ENCODE peak calls at places on chromosomes 12 and 14, in five cellular contexts. One of them, this sample, is unnamed.

GRCh38 chr12:104740668-104741067 is 217.4 kb downstream of the SLC41A2 start:
- DNase-seq in sigmoid colon: no peak
- DNase-seq in HCT116: no peak
- DNase-seq in transverse colon: peak; percentile 41
- DNase-seq in breast epithelium: no peak
- DNase-seq in this sample: peak; percentile 72

GRCh38 chr12:45762185-45763110 is 32.9 kb downstream of the ARID2 start:
- DNase-seq in sigmoid colon: no peak
- DNase-seq in HCT116: peak; percentile 19
- DNase-seq in transverse colon: no peak
- DNase-seq in breast epithelium: no peak
- DNase-seq in this sample: no peak

GRCh38 chr14:92144708-92145107 is 22.9 kb downstream of the CPSF2 start:
- DNase-seq in sigmoid colon: no peak
- DNase-seq in HCT116: no peak
- DNase-seq in transverse colon: no peak
- DNase-seq in breast epithelium: no peak
- DNase-seq in this sample: no peak

GRCh38 chr12:54040148-54040494 is 7.3 kb downstream of the HOXC5 start:
- DNase-seq in sigmoid colon: no peak
- DNase-seq in HCT116: no peak
- DNase-seq in transverse colon: no peak
- DNase-seq in breast epithelium: no peak
- DNase-seq in this sample: no peak

GRCh38 chr12:24679135-24679534 is 269.8 kb downstream of the BCAT1 start:
- DNase-seq in sigmoid colon: no peak
- DNase-seq in HCT116: no peak
- DNase-seq in transverse colon: no peak
- DNase-seq in breast epithelium: no peak
- DNase-seq in this sample: no peak

GRCh38 chr12:57280234-57281062 is 29.5 kb upstream of the STAC3 start:
- DNase-seq in sigmoid colon: peak; percentile 64
- DNase-seq in HCT116: peak; percentile 79
- DNase-seq in transverse colon: peak; percentile 73
- DNase-seq in breast epithelium: no peak
- DNase-seq in this sample: peak; percentile 86

GRCh38 chr14:71380271-71380670 is 473.0 kb downstream of the PCNX1 start:
- DNase-seq in sigmoid colon: no peak
- DNase-seq in HCT116: no peak
- DNase-seq in transverse colon: no peak
- DNase-seq in breast epithelium: no peak
- DNase-seq in this sample: no peak

GRCh38 chr12:96136129-96136528 is 58.0 kb upstream of the ELK3 start:
- DNase-seq in sigmoid colon: no peak
- DNase-seq in HCT116: no peak
- DNase-seq in transverse colon: no peak
- DNase-seq in breast epithelium: no peak
- DNase-seq in this sample: no peak

GRCh38 chr12:13208533-13209278 is 12.2 kb downstream of the EMP1 start:
- DNase-seq in sigmoid colon: no peak
- DNase-seq in HCT116: no peak
- DNase-seq in transverse colon: no peak
- DNase-seq in breast epithelium: no peak
- DNase-seq in this sample: no peak

GRCh38 chr12:82517027-82517426 is 158.7 kb downstream of the METTL25 start:
- DNase-seq in sigmoid colon: no peak
- DNase-seq in HCT116: peak; percentile 22
- DNase-seq in transverse colon: no peak
- DNase-seq in breast epithelium: no peak
- DNase-seq in this sample: no peak

GRCh38 chr14:37480446-37481290 is 114.4 kb downstream of the FOXA1 start:
- DNase-seq in sigmoid colon: no peak
- DNase-seq in HCT116: no peak
- DNase-seq in transverse colon: no peak
- DNase-seq in breast epithelium: no peak
- DNase-seq in this sample: no peak

GRCh38 chr12:132998742-132999141 is 12.6 kb downstream of the ZNF26 start:
- DNase-seq in sigmoid colon: no peak
- DNase-seq in HCT116: no peak
- DNase-seq in transverse colon: no peak
- DNase-seq in breast epithelium: no peak
- DNase-seq in this sample: no peak

GRCh38 chr12:114976959-114977358 is 293.0 kb upstream of the TBX3 start:
- DNase-seq in sigmoid colon: no peak
- DNase-seq in HCT116: no peak
- DNase-seq in transverse colon: no peak
- DNase-seq in breast epithelium: no peak
- DNase-seq in this sample: no peak

GRCh38 chr12:114982760-114983159 is 298.8 kb upstream of the TBX3 start:
- DNase-seq in sigmoid colon: no peak
- DNase-seq in HCT116: no peak
- DNase-seq in transverse colon: no peak
- DNase-seq in breast epithelium: no peak
- DNase-seq in this sample: no peak

GRCh38 chr12:114976361-114976760 is 292.4 kb upstream of the TBX3 start:
- DNase-seq in sigmoid colon: no peak
- DNase-seq in HCT116: no peak
- DNase-seq in transverse colon: no peak
- DNase-seq in breast epithelium: no peak
- DNase-seq in this sample: no peak

GRCh38 chr12:114984641-114985041 is 300.7 kb upstream of the TBX3 start:
- DNase-seq in sigmoid colon: no peak
- DNase-seq in HCT116: no peak
- DNase-seq in transverse colon: no peak
- DNase-seq in breast epithelium: no peak
- DNase-seq in this sample: no peak

DNA sequence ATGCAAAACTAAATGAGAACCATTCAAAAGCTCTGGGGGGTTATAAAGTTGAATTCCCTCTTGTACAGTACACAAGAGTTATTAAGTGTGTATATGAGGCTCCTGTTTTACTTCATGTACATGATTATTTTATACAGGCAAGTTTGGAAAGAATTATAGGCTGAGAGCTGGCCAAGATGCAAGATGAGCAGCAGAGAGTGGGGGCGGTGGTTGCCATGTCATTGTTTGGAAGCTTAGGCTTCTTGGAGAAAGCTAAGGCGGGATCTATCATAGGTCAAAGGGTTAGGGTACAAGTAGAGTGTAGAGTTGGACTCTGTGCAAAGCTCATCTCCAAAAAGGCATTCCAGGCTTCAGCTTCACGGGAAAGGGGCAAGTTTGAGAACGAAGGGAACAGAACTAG is 297.1 kb upstream of the TBX3 start:
- DNase-seq in sigmoid colon: no peak
- DNase-seq in HCT116: no peak
- DNase-seq in transverse colon: no peak
- DNase-seq in breast epithelium: no peak
- DNase-seq in this sample: no peak
- H3K4me1 ChIP-seq in sigmoid colon: no peaks in the 10 kb centered on the region
- H3K4me1 ChIP-seq in HCT116: peaks cover 10% of the 10 kb centered on the region
- H3K4me1 ChIP-seq in transverse colon: no peaks in the 10 kb centered on the region
- H3K4me1 ChIP-seq in breast epithelium: no peaks in the 10 kb centered on the region
- H3K4me1 ChIP-seq in this sample: no peaks in the 10 kb centered on the region

GRCh38 chr14:40447032-40447431 is 1014.8 kb upstream of the FBXO33 start:
- DNase-seq in sigmoid colon: no peak
- DNase-seq in HCT116: no peak
- DNase-seq in transverse colon: no peak
- DNase-seq in breast epithelium: no peak
- DNase-seq in this sample: no peak

DNA sequence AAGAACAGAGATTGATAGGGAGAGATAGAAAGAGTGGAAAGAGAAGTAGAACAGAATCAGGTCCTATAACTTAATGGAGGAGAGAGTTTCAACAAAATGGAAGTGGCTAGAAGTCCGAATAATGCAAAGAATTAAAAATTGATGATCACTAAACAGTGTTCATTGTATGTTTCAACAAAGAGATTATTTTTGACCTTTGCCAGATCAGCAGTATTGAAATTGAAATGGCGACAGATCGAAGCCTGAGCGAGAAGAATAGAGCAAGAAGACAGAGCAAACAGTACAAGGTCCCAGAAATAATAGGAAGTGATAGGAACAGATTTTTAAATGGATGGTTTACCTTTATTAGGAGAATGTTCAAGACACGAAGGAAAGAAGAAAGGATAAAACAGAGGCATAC is 1012.8 kb upstream of the FBXO33 start:
- DNase-seq in sigmoid colon: no peak
- DNase-seq in HCT116: no peak
- DNase-seq in transverse colon: no peak
- DNase-seq in breast epithelium: no peak
- DNase-seq in this sample: no peak
- TF ChIP-seq POLR2AphosphoS5 in sigmoid colon: no peak
- TF ChIP-seq POLR2AphosphoS5 in HCT116: no peak
- TF ChIP-seq POLR2AphosphoS5 in transverse colon: no peak
- TF ChIP-seq POLR2AphosphoS5 in breast epithelium: no peak
- TF ChIP-seq POLR2AphosphoS5 in this sample: no peak

GRCh38 chr12:8035440-8036010 is 3.0 kb downstream of the FOXJ2 start:
- DNase-seq in sigmoid colon: no peak
- DNase-seq in HCT116: no peak
- DNase-seq in transverse colon: no peak
- DNase-seq in breast epithelium: no peak
- DNase-seq in this sample: no peak
- H3K4me1 ChIP-seq in sigmoid colon: no peaks in the 10 kb centered on the region
- H3K4me1 ChIP-seq in HCT116: peaks cover 57% of the 10 kb centered on the region
- H3K4me1 ChIP-seq in transverse colon: peaks cover 71% of the 10 kb centered on the region
- H3K4me1 ChIP-seq in breast epithelium: peaks cover 43% of the 10 kb centered on the region
- H3K4me1 ChIP-seq in this sample: peaks cover 73% of the 10 kb centered on the region

GRCh38 chr14:68789002-68789797 is 3.7 kb downstream of the ZFP36L1 start:
- DNase-seq in sigmoid colon: peak; percentile 95
- DNase-seq in HCT116: no peak
- DNase-seq in transverse colon: peak; percentile 91
- DNase-seq in breast epithelium: peak; percentile 82
- DNase-seq in this sample: peak; percentile 96
- TF ChIP-seq POLR2AphosphoS5 in sigmoid colon: peak; percentile 69
- TF ChIP-seq POLR2AphosphoS5 in HCT116: peak; percentile 61
- TF ChIP-seq POLR2AphosphoS5 in transverse colon: peak; percentile 35
- TF ChIP-seq POLR2AphosphoS5 in breast epithelium: peak; percentile 51
- TF ChIP-seq POLR2AphosphoS5 in this sample: peak; percentile 89

DNA sequence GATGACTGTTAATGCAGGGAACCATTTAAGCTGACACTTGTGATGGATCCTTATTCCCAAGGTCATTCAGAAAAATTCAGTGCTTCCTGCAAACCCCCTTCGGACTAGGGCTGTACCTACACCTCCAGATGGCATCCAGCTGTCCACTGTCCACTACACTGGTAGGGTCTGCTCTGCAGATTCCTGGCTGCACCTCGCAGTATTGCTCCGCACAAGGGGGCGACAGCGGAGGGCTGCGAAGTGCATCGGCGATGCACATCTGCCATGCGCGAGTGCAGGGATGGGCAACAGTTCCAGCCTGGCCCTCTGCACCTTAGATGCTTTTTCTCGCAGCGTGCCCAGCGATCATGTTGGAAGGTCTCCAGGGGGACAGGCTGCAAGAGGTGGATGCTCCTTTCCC is 55.5 kb downstream of the KCNA5 start:
- DNase-seq in sigmoid colon: no peak
- DNase-seq in HCT116: no peak
- DNase-seq in transverse colon: no peak
- DNase-seq in breast epithelium: no peak
- DNase-seq in this sample: no peak
- H3K4me1 ChIP-seq in sigmoid colon: no peaks in the 10 kb centered on the region
- H3K4me1 ChIP-seq in HCT116: peaks cover 5% of the 10 kb centered on the region
- H3K4me1 ChIP-seq in transverse colon: no peaks in the 10 kb centered on the region
- H3K4me1 ChIP-seq in breast epithelium: no peaks in the 10 kb centered on the region
- H3K4me1 ChIP-seq in this sample: no peaks in the 10 kb centered on the region

GRCh38 chr14:50562841-50563240 is 2.9 kb downstream of the ATL1 start:
- DNase-seq in sigmoid colon: no peak
- DNase-seq in HCT116: no peak
- DNase-seq in transverse colon: no peak
- DNase-seq in breast epithelium: no peak
- DNase-seq in this sample: no peak

GRCh38 chr14:50559990-50560928 is at the start of gene ATL1:
- DNase-seq in sigmoid colon: peak; percentile 90
- DNase-seq in HCT116: peak; percentile 29
- DNase-seq in transverse colon: peak; percentile 68
- DNase-seq in breast epithelium: peak; percentile 77
- DNase-seq in this sample: peak; percentile 86

GRCh38 chr14:50560929-50561280 is 960 bp downstream of the ATL1 start:
- DNase-seq in sigmoid colon: peak; percentile 94
- DNase-seq in HCT116: no peak
- DNase-seq in transverse colon: peak; percentile 77
- DNase-seq in breast epithelium: peak; percentile 81
- DNase-seq in this sample: peak; percentile 89
- TF ChIP-seq POLR2AphosphoS5 in sigmoid colon: peak; percentile 85
- TF ChIP-seq POLR2AphosphoS5 in HCT116: peak; percentile 35
- TF ChIP-seq POLR2AphosphoS5 in transverse colon: peak; percentile 54
- TF ChIP-seq POLR2AphosphoS5 in breast epithelium: peak; percentile 35
- TF ChIP-seq POLR2AphosphoS5 in this sample: peak; percentile 58

GRCh38 chr14:105338392-105338791 is 23.8 kb downstream of the PACS2 start:
- DNase-seq in sigmoid colon: no peak
- DNase-seq in HCT116: no peak
- DNase-seq in transverse colon: no peak
- DNase-seq in breast epithelium: no peak
- DNase-seq in this sample: peak; percentile 69

GRCh38 chr14:105335735-105336476 is 21.4 kb downstream of the PACS2 start:
- DNase-seq in sigmoid colon: no peak
- DNase-seq in HCT116: no peak
- DNase-seq in transverse colon: no peak
- DNase-seq in breast epithelium: no peak
- DNase-seq in this sample: peak; percentile 63

GRCh38 chr14:105337433-105337832 is 22.9 kb downstream of the PACS2 start:
- DNase-seq in sigmoid colon: no peak
- DNase-seq in HCT116: no peak
- DNase-seq in transverse colon: no peak
- DNase-seq in breast epithelium: no peak
- DNase-seq in this sample: no peak

GRCh38 chr14:105337966-105338365 is 23.4 kb downstream of the PACS2 start:
- DNase-seq in sigmoid colon: no peak
- DNase-seq in HCT116: no peak
- DNase-seq in transverse colon: no peak
- DNase-seq in breast epithelium: no peak
- DNase-seq in this sample: peak; percentile 83

GRCh38 chr14:105336477-105337287 is 22.1 kb downstream of the PACS2 start:
- DNase-seq in sigmoid colon: no peak
- DNase-seq in HCT116: no peak
- DNase-seq in transverse colon: no peak
- DNase-seq in breast epithelium: no peak
- DNase-seq in this sample: peak; percentile 84
- H3K4me1 ChIP-seq in sigmoid colon: no peaks in the 10 kb centered on the region
- H3K4me1 ChIP-seq in HCT116: no peaks in the 10 kb centered on the region
- H3K4me1 ChIP-seq in transverse colon: peaks cover 6% of the 10 kb centered on the region
- H3K4me1 ChIP-seq in breast epithelium: no peaks in the 10 kb centered on the region
- H3K4me1 ChIP-seq in this sample: peaks cover 88% of the 10 kb centered on the region

This sample was measured in spleen.